ENCODE peak calls at places on chromosomes 6 and 20, in nine cellular contexts. Q is AG04450, B is osteoblast, W is keratinocyte, C is GM20000, O is foreskin keratinocyte, A is neural crest cell, F is cardiac fibroblast, N is omental fat pad. Z is an unnamed sample.

GRCh38 chr6:53412316-53412715 is 63.6 kb upstream of the ELOVL5 start:
- DNase-seq in Q (no peak), B (no peak), W (no peak), C (no peak), O (no peak), A (no peak), F (no peak), N (no peak), Z (no peak)

GRCh38 chr6:24520929-24521546 is 26.3 kb downstream of the ALDH5A1 start:
- DNase-seq in Q (no peak), B (peak; percentile 80), W (no peak), C (peak; percentile 56), O (peak; percentile 12), A (peak; percentile 40), F (peak; percentile 38), N (no peak), Z (no peak)

GRCh38 chr20:2750343-2751251 is 49.8 kb downstream of the CPXM1 start:
- DNase-seq in Q (no peak), B (peak; percentile 97), W (no peak), C (peak; percentile 43), O (peak; percentile 22), A (no peak), F (peak; percentile 57), N (no peak), Z (no peak)

GRCh38 chr6:1068905-1069304 is 243.0 kb upstream of the FOXQ1 start:
- DNase-seq in Q (no peak), B (no peak), W (no peak), C (no peak), O (no peak), A (no peak), F (no peak), N (no peak), Z (no peak)

GRCh38 chr20:24651171-24651972 is 181.9 kb downstream of the SYNDIG1 start:
- DNase-seq in Q (peak; percentile 77), B (peak; percentile 86), W (peak; percentile 21), C (no peak), O (peak; percentile 23), A (no peak), F (peak; percentile 60), N (no peak), Z (no peak)

GRCh38 chr6:110173506-110174132 is 5.9 kb downstream of the WASF1 start:
- DNase-seq in Q (no peak), B (no peak), W (no peak), C (no peak), O (no peak), A (no peak), F (peak; percentile 14), N (no peak), Z (no peak)

GRCh38 chr6:150183105-150183504 is 40.3 kb downstream of the PPP1R14C start:
- DNase-seq in Q (no peak), B (no peak), W (no peak), C (no peak), O (no peak), A (no peak), F (no peak), N (no peak), Z (no peak)

GRCh38 chr6:13538084-13538483 is 36.3 kb upstream of the SIRT5 start:
- DNase-seq in Q (peak; percentile 30), B (peak; percentile 94), W (no peak), C (peak; percentile 73), O (peak; percentile 34), A (no peak), F (peak; percentile 84), N (no peak), Z (no peak)

GRCh38 chr20:59055302-59055701 is 12.7 kb upstream of the PRELID3B start:
- DNase-seq in Q (no peak), B (no peak), W (no peak), C (no peak), O (no peak), A (no peak), F (peak; percentile 45), N (no peak), Z (no peak)

GRCh38 chr20:25485872-25486271 is 78.4 kb downstream of the GINS1 start:
- DNase-seq in Q (no peak), B (no peak), W (no peak), C (no peak), O (no peak), A (no peak), F (no peak), N (no peak), Z (no peak)

GRCh38 chr6:10595731-10596664 is 74.8 kb downstream of the GCNT2 start:
- DNase-seq in Q (no peak), B (no peak), W (no peak), C (no peak), O (peak; percentile 53), A (no peak), F (no peak), N (no peak), Z (no peak)

DNA sequence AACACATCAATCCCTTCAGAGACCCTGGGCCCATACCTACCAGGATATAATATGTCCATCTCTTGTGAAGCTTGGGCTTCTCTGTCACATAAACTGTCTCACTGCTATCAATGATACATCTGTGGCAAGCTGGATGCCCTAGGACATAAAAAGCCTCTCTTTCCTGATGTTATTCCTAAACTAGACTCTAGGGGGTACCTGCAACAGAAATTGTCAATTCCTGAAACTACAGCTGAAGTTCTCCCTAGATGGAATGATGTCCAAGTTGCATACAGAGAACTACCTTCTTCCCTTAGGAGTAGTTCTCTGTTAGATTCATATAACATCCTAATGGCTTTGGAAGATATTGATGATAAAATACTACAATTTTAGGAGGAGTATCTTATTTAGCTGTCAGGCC is 35.8 kb downstream of the TBX18 start:
- DNase-seq in Q (no peak), B (no peak), W (peak; percentile 5), C (no peak), O (peak; percentile 41), A (no peak), F (peak; percentile 40), N (no peak), Z (no peak)
- TF ChIP-seq CTCF in Q (peak; percentile 49), B (peak; percentile 52), W (peak; percentile 1), C (no peak), O (peak; percentile 45), A (peak; percentile 55), F (peak; percentile 55), N (no peak), Z (peak; percentile 16)

GRCh38 chr20:23441850-23442313 is 2.4 kb downstream of the CSTL1 start:
- DNase-seq in Q (peak; percentile 45), B (peak; percentile 94), W (no peak), C (peak; percentile 79), O (peak; percentile 52), A (peak; percentile 84), F (peak; percentile 85), N (peak; percentile 52), Z (peak; percentile 32)
- TF ChIP-seq CTCF in Q (peak; percentile 88), B (peak; percentile 94), W (peak; percentile 97), C (peak; percentile 78), O (peak; percentile 88), A (peak; percentile 95), F (peak; percentile 90), N (no peak), Z (peak; percentile 83)

DNA sequence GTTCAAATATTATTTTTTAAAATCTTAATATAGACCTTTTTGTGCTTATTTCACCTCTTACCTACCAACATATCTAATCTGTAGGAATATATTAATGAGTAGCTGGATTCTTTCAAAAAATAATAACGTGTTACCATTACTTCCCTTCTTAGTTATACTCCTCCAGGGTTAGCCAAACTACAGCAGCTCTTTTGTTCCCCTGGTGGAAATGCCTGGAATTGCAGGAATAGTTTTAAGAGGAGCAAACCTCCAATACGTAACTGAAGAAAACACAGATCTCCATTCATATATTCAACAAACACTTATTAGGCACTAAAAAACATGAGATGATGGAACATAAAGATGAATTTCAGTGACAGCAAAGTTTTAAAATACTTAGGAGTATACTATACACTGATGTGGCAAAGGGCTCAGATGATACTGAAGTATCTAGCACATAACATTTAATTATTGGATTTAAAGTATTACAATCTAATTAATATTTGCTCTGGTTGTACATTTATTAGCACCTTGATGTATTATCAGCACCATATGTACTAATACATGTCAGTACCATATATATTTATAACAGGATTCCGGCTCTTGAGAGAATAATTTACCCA is 78.3 kb downstream of the TBX18 start:
- DNase-seq in Q (no peak), B (no peak), W (no peak), C (no peak), O (peak; percentile 22), A (peak; percentile 3), F (no peak), N (no peak), Z (no peak)
- TF ChIP-seq CTCF in Q (peak; percentile 58), B (no peak), W (peak; percentile 7), C (peak; percentile 36), O (peak; percentile 57), A (peak; percentile 62), F (peak; percentile 63), N (no peak), Z (peak; percentile 19)

GRCh38 chr20:9490171-9490570 is 24.2 kb upstream of the LAMP5 start:
- DNase-seq in Q (no peak), B (no peak), W (no peak), C (no peak), O (no peak), A (no peak), F (no peak), N (no peak), Z (no peak)

GRCh38 chr20:9492067-9492466 is 22.3 kb upstream of the LAMP5 start:
- DNase-seq in Q (no peak), B (no peak), W (no peak), C (no peak), O (no peak), A (no peak), F (no peak), N (no peak), Z (no peak)

GRCh38 chr20:9498322-9498721 is 16.1 kb upstream of the LAMP5 start:
- DNase-seq in Q (no peak), B (no peak), W (no peak), C (no peak), O (no peak), A (no peak), F (no peak), N (no peak), Z (no peak)

GRCh38 chr20:9491324-9491723 is 23.1 kb upstream of the LAMP5 start:
- DNase-seq in Q (no peak), B (no peak), W (no peak), C (no peak), O (no peak), A (no peak), F (no peak), N (no peak), Z (no peak)

GRCh38 chr20:9493818-9494217 is 20.6 kb upstream of the LAMP5 start:
- DNase-seq in Q (no peak), B (no peak), W (no peak), C (no peak), O (no peak), A (no peak), F (no peak), N (no peak), Z (no peak)
- TF ChIP-seq CTCF in Q (no peak), B (no peak), W (no peak), C (no peak), O (no peak), A (no peak), F (no peak), N (no peak), Z (no peak)

DNA sequence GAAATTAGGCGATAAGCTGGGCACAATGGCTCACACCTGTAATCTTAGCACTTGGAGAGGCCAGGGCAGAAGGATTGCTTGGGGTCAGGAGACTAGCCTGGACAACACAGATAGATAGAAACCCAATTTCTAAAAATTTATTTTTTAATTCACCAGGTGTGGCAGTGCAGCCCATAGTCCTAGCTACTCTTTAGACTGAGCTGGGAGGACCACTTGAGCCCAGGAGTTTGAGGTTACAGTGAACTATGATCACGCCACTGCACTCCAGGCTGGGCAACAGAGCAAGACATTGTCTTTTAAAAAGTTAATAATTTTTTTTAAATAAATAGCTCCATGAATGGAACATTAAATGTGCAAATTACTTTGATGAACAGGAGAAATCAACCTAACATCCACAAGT is 8.2 kb downstream of the ZNF318 start:
- DNase-seq in Q (no peak), B (no peak), W (no peak), C (no peak), O (no peak), A (no peak), F (no peak), N (no peak), Z (no peak)
- TF ChIP-seq CTCF in Q (no peak), B (no peak), W (no peak), C (no peak), O (no peak), A (no peak), F (no peak), N (no peak), Z (no peak)